ENCODE peak calls at places on chromosomes 7 and 10, in six cellular contexts. One of them, this sample, is unnamed.

GRCh38 chr7:106916689-106917088 is 51.6 kb downstream of the PIK3CG start:
- DNase-seq in neuronal stem cell: no peak
- DNase-seq in H9: no peak
- DNase-seq in IMR-90: peak; percentile 15
- DNase-seq in mesenchymal stem cell: no peak
- DNase-seq in trophoblast cell: no peak
- DNase-seq in this sample: no peak

GRCh38 chr7:127392182-127392565 is 334 bp downstream of the ZNF800 start:
- DNase-seq in neuronal stem cell: no peak
- DNase-seq in H9: no peak
- DNase-seq in IMR-90: peak; percentile 55
- DNase-seq in mesenchymal stem cell: peak; percentile 70
- DNase-seq in trophoblast cell: peak; percentile 63
- DNase-seq in this sample: no peak

GRCh38 chr7:47091141-47091540 is 490.8 kb downstream of the TNS3 start:
- DNase-seq in neuronal stem cell: no peak
- DNase-seq in H9: no peak
- DNase-seq in IMR-90: peak; percentile 25
- DNase-seq in mesenchymal stem cell: no peak
- DNase-seq in trophoblast cell: peak; percentile 42
- DNase-seq in this sample: no peak

GRCh38 chr10:11673346-11674330 is 62.2 kb upstream of the USP6NL start:
- DNase-seq in neuronal stem cell: no peak
- DNase-seq in H9: no peak
- DNase-seq in IMR-90: no peak
- DNase-seq in mesenchymal stem cell: no peak
- DNase-seq in trophoblast cell: no peak
- DNase-seq in this sample: no peak

GRCh38 chr7:1919539-1920265 is 249.6 kb downstream of the ELFN1 start:
- DNase-seq in neuronal stem cell: no peak
- DNase-seq in H9: no peak
- DNase-seq in IMR-90: peak; percentile 26
- DNase-seq in mesenchymal stem cell: peak; percentile 27
- DNase-seq in trophoblast cell: peak; percentile 11
- DNase-seq in this sample: no peak

GRCh38 chr10:57692255-57692980 is 575.3 kb downstream of the IPMK start:
- DNase-seq in neuronal stem cell: no peak
- DNase-seq in H9: no peak
- DNase-seq in IMR-90: peak; percentile 84
- DNase-seq in mesenchymal stem cell: peak; percentile 91
- DNase-seq in trophoblast cell: peak; percentile 43
- DNase-seq in this sample: no peak

GRCh38 chr10:125000366-125001312 is 58.7 kb downstream of the ZRANB1 start:
- DNase-seq in neuronal stem cell: peak; percentile 41
- DNase-seq in H9: no peak
- DNase-seq in IMR-90: peak; percentile 57
- DNase-seq in mesenchymal stem cell: no peak
- DNase-seq in trophoblast cell: no peak
- DNase-seq in this sample: no peak

GRCh38 chr10:32093650-32094049 is 37.4 kb upstream of the KIF5B start:
- DNase-seq in neuronal stem cell: no peak
- DNase-seq in H9: no peak
- DNase-seq in IMR-90: no peak
- DNase-seq in mesenchymal stem cell: no peak
- DNase-seq in trophoblast cell: no peak
- DNase-seq in this sample: no peak

GRCh38 chr10:96482815-96483588 is 30.7 kb downstream of the TLL2 start:
- DNase-seq in neuronal stem cell: no peak
- DNase-seq in H9: no peak
- DNase-seq in IMR-90: no peak
- DNase-seq in mesenchymal stem cell: no peak
- DNase-seq in trophoblast cell: no peak
- DNase-seq in this sample: no peak

GRCh38 chr10:67506757-67507091 is 189.3 kb downstream of the CTNNA3 start:
- DNase-seq in neuronal stem cell: no peak
- DNase-seq in H9: no peak
- DNase-seq in IMR-90: no peak
- DNase-seq in mesenchymal stem cell: no peak
- DNase-seq in trophoblast cell: no peak
- DNase-seq in this sample: no peak

GRCh38 chr10:118840776-118841468 is 86.2 kb upstream of the CACUL1 start:
- DNase-seq in neuronal stem cell: no peak
- DNase-seq in H9: no peak
- DNase-seq in IMR-90: no peak
- DNase-seq in mesenchymal stem cell: no peak
- DNase-seq in trophoblast cell: no peak
- DNase-seq in this sample: no peak

GRCh38 chr7:157021071-157021891 is 10.8 kb upstream of the MNX1 start:
- DNase-seq in neuronal stem cell: no peak
- DNase-seq in H9: peak; percentile 36
- DNase-seq in IMR-90: no peak
- DNase-seq in mesenchymal stem cell: no peak
- DNase-seq in trophoblast cell: no peak
- DNase-seq in this sample: no peak
- H3K23ac ChIP-seq in neuronal stem cell: peak overlapping the region; percentile 85
- H3K23ac ChIP-seq in H9: no peak overlapping the region
- H3K23ac ChIP-seq in IMR-90: no peak overlapping the region
- H3K23ac ChIP-seq in mesenchymal stem cell: no peak overlapping the region
- H3K23ac ChIP-seq in trophoblast cell: no peak overlapping the region
- H3K23ac ChIP-seq in this sample: no peak overlapping the region

DNA sequence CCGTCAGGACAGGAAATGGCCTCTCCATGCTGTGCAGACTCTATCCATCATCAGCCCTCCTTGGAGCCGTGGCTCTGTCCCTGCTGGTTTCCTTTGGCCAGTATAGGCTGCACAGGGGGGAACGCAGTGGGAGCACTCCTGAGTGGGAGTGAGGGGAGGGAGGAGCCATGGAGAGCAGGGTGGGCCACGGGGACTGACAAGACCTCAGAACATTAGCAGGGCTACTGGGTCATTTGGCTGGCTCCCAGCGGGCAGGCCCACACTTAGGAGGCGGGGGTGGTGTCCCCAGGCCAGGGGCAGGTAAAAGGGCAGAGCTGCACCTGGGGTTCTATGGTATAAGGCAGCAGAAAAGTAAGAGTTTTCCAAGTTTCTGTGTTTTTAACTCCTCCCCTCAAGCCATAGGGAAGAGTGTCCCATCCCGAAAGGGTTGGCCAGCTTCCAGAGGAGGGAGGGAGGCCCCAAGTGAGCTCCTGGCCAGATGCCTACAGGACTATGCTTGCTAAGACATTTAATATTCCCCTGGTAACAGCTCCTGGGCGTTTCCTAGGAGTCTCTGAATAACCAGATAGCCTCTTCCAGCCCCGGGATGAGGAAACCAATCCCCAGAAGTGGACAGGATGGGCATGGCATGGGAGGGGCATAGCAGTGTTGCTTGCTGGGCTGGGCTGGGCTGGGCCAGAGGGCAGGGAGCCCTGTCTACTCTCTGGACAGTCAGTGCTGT is 5.5 kb upstream of the OPN4 start:
- DNase-seq in neuronal stem cell: no peak
- DNase-seq in H9: no peak
- DNase-seq in IMR-90: peak; percentile 68
- DNase-seq in mesenchymal stem cell: peak; percentile 63
- DNase-seq in trophoblast cell: no peak
- DNase-seq in this sample: no peak
- H2AFZ ChIP-seq in neuronal stem cell: no peak overlapping the region
- H2AFZ ChIP-seq in H9: no peak overlapping the region
- H2AFZ ChIP-seq in IMR-90: peak overlapping the region; percentile 57
- H2AFZ ChIP-seq in mesenchymal stem cell: no peak overlapping the region
- H2AFZ ChIP-seq in trophoblast cell: no peak overlapping the region
- H2AFZ ChIP-seq in this sample: no peak overlapping the region

GRCh38 chr10:135601-136464 is 578 bp downstream of the ZMYND11 start:
- DNase-seq in neuronal stem cell: peak; percentile 42
- DNase-seq in H9: peak; percentile 55
- DNase-seq in IMR-90: peak; percentile 43
- DNase-seq in mesenchymal stem cell: peak; percentile 72
- DNase-seq in trophoblast cell: no peak
- DNase-seq in this sample: peak; percentile 73
- H3K23ac ChIP-seq in neuronal stem cell: peak overlapping the region; percentile 5
- H3K23ac ChIP-seq in H9: no peak overlapping the region
- H3K23ac ChIP-seq in IMR-90: peak overlapping the region; percentile 99
- H3K23ac ChIP-seq in mesenchymal stem cell: peak overlapping the region; percentile 90
- H3K23ac ChIP-seq in trophoblast cell: peak overlapping the region; percentile 50
- H3K23ac ChIP-seq in this sample: no peak overlapping the region

GRCh38 chr7:142300689-142301088 is 42.8 kb upstream of the PRSS58 start:
- DNase-seq in neuronal stem cell: no peak
- DNase-seq in H9: peak; percentile 89
- DNase-seq in IMR-90: no peak
- DNase-seq in mesenchymal stem cell: no peak
- DNase-seq in trophoblast cell: no peak
- DNase-seq in this sample: peak; percentile 53

GRCh38 chr7:142299226-142299625 is 41.4 kb upstream of the PRSS58 start:
- DNase-seq in neuronal stem cell: no peak
- DNase-seq in H9: no peak
- DNase-seq in IMR-90: no peak
- DNase-seq in mesenchymal stem cell: no peak
- DNase-seq in trophoblast cell: no peak
- DNase-seq in this sample: no peak

GRCh38 chr7:142301299-142301698 is 43.4 kb upstream of the PRSS58 start:
- DNase-seq in neuronal stem cell: no peak
- DNase-seq in H9: no peak
- DNase-seq in IMR-90: no peak
- DNase-seq in mesenchymal stem cell: no peak
- DNase-seq in trophoblast cell: no peak
- DNase-seq in this sample: no peak

GRCh38 chr7:142303650-142304049 is 45.8 kb upstream of the PRSS58 start:
- DNase-seq in neuronal stem cell: no peak
- DNase-seq in H9: no peak
- DNase-seq in IMR-90: no peak
- DNase-seq in mesenchymal stem cell: no peak
- DNase-seq in trophoblast cell: peak; percentile 29
- DNase-seq in this sample: no peak

DNA sequence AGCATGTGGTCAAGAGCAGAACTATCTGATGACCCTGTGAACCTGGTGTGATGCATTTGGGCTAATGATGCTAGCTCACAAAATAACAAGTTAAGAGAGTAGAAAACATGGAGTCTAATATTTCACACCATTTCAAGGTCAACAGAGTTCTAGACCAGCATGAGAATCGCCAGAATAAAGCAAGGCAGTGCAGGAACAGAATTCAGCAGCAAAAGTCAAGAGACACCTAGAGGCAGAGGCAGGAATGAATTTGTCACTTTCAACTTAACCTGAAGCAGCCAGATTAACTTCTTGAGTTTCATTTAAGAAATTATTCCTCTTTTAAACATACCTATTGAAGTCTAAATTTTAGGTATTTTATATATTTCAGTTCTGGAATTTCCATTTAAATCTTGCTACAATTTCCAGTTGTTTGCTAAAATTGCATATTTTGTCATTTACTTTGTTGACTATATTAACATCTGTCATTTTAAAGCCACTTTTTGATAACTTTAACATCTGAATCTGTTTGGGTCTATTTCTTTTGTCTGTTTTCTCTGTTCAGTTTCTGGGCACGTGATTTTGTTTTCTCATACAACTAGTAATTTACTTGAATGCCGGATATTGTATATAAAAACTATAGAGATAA is 44.2 kb upstream of the PRSS58 start:
- DNase-seq in neuronal stem cell: no peak
- DNase-seq in H9: no peak
- DNase-seq in IMR-90: no peak
- DNase-seq in mesenchymal stem cell: no peak
- DNase-seq in trophoblast cell: no peak
- DNase-seq in this sample: no peak
- H2AFZ ChIP-seq in neuronal stem cell: no peak overlapping the region
- H2AFZ ChIP-seq in H9: no peak overlapping the region
- H2AFZ ChIP-seq in IMR-90: no peak overlapping the region
- H2AFZ ChIP-seq in mesenchymal stem cell: no peak overlapping the region
- H2AFZ ChIP-seq in trophoblast cell: no peak overlapping the region
- H2AFZ ChIP-seq in this sample: no peak overlapping the region

GRCh38 chr10:70456164-70456563 is 14.7 kb upstream of the NODAL start:
- DNase-seq in neuronal stem cell: no peak
- DNase-seq in H9: peak; percentile 60
- DNase-seq in IMR-90: no peak
- DNase-seq in mesenchymal stem cell: no peak
- DNase-seq in trophoblast cell: no peak
- DNase-seq in this sample: no peak
- H3K23ac ChIP-seq in neuronal stem cell: no peak overlapping the region
- H3K23ac ChIP-seq in H9: no peak overlapping the region
- H3K23ac ChIP-seq in IMR-90: no peak overlapping the region
- H3K23ac ChIP-seq in mesenchymal stem cell: no peak overlapping the region
- H3K23ac ChIP-seq in trophoblast cell: no peak overlapping the region
- H3K23ac ChIP-seq in this sample: no peak overlapping the region